ENCODE peak calls at places on chromosome 16, in ten cellular contexts. Q is CD8-positive, alpha-beta T cell; G is esophagus muscularis mucosa; Y is activated B cell treated with CpG ODN at 0.5 μM for 24 hours; Z is WTC11; F is prostate gland; I is IMR-90; J is cardiac muscle cell; W is psoas muscle; T is upper lobe of right lung. C is an unnamed sample.

GRCh38 chr16:84593825-84594724 is 23.8 kb downstream of the COTL1 start:
- DNase-seq in Q (peak), G (no peak), Y (peak), Z (no peak), F (no peak), I (no peak), J (no peak), W (peak), T (peak), C (no peak)

GRCh38 chr16:53999123-53999522 is 287.5 kb downstream of the IRX3 start:
- DNase-seq in Q (no peak), G (no peak), Y (no peak), Z (no peak), F (no peak), I (no peak), J (no peak), W (no peak), T (no peak), C (no peak)

GRCh38 chr16:49857423-49858181 is 1.7 kb upstream of the ZNF423 start:
- DNase-seq in Q (no peak), G (no peak), Y (peak), Z (peak), F (no peak), I (peak), J (peak), W (peak), T (peak), C (no peak)

GRCh38 chr16:49799172-49799571 is 56.7 kb downstream of the ZNF423 start:
- DNase-seq in Q (no peak), G (no peak), Y (no peak), Z (peak), F (no peak), I (no peak), J (peak), W (no peak), T (no peak), C (no peak)

GRCh38 chr16:31093132-31093703 is 1.4 kb downstream of the VKORC1 start:
- DNase-seq in Q (no peak), G (no peak), Y (no peak), Z (peak), F (no peak), I (peak), J (peak), W (peak), T (no peak), C (no peak)

GRCh38 chr16:79532785-79533184 is 67.8 kb downstream of the MAF start:
- DNase-seq in Q (no peak), G (no peak), Y (no peak), Z (no peak), F (no peak), I (no peak), J (no peak), W (peak), T (no peak), C (no peak)

GRCh38 chr16:20348365-20349185 is 3.9 kb downstream of the UMOD start:
- DNase-seq in Q (no peak), G (no peak), Y (no peak), Z (peak), F (peak), I (no peak), J (no peak), W (no peak), T (no peak), C (no peak)

GRCh38 chr16:65815707-65816106 is 550.8 kb upstream of the CDH5 start:
- DNase-seq in Q (no peak), G (no peak), Y (no peak), Z (no peak), F (no peak), I (no peak), J (no peak), W (no peak), T (no peak), C (no peak)

GRCh38 chr16:71775949-71776348 is 32.7 kb downstream of the AP1G1 start:
- DNase-seq in Q (no peak), G (no peak), Y (no peak), Z (no peak), F (no peak), I (no peak), J (no peak), W (no peak), T (no peak), C (no peak)

GRCh38 chr16:6335072-6335471 is 997.6 kb upstream of the RBFOX1 start:
- DNase-seq in Q (no peak), G (no peak), Y (no peak), Z (peak), F (no peak), I (no peak), J (peak), W (no peak), T (no peak), C (no peak)

GRCh38 chr16:7835032-7835431 is 502.4 kb downstream of the RBFOX1 start:
- DNase-seq in Q (no peak), G (no peak), Y (no peak), Z (no peak), F (no peak), I (no peak), J (no peak), W (no peak), T (no peak), C (no peak)

GRCh38 chr16:66612422-66612821 is 7.9 kb downstream of the CMTM3 start:
- DNase-seq in Q (no peak), G (no peak), Y (no peak), Z (no peak), F (no peak), I (no peak), J (no peak), W (no peak), T (no peak), C (no peak)

GRCh38 chr16:16092925-16093624 is 130.2 kb downstream of the ABCC6 start:
- DNase-seq in Q (no peak), G (no peak), Y (no peak), Z (no peak), F (no peak), I (peak), J (no peak), W (no peak), T (no peak), C (no peak)

GRCh38 chr16:23172549-23172948 is 10.0 kb upstream of the SCNN1G start:
- DNase-seq in Q (no peak), G (no peak), Y (no peak), Z (no peak), F (no peak), I (no peak), J (no peak), W (no peak), T (no peak), C (no peak)

GRCh38 chr16:58042001-58042885 is 16.7 kb downstream of the MMP15 start:
- DNase-seq in Q (no peak), G (no peak), Y (no peak), Z (no peak), F (no peak), I (no peak), J (no peak), W (no peak), T (peak), C (no peak)

GRCh38 chr16:23823475-23824407 is 12.0 kb upstream of the PRKCB start:
- DNase-seq in Q (no peak), G (no peak), Y (no peak), Z (no peak), F (no peak), I (no peak), J (no peak), W (no peak), T (no peak), C (no peak)

GRCh38 chr16:27330542-27330941 is 16.8 kb downstream of the IL4R start:
- DNase-seq in Q (no peak), G (peak), Y (no peak), Z (no peak), F (no peak), I (peak), J (no peak), W (no peak), T (peak), C (peak)

GRCh38 chr16:64962786-64963185 is 159.1 kb downstream of the CDH11 start:
- DNase-seq in Q (no peak), G (no peak), Y (no peak), Z (no peak), F (no peak), I (no peak), J (no peak), W (no peak), T (no peak), C (no peak)

GRCh38 chr16:71474864-71475263 is 12.8 kb upstream of the ZNF23 start:
- DNase-seq in Q (no peak), G (no peak), Y (no peak), Z (no peak), F (no peak), I (peak), J (no peak), W (no peak), T (no peak), C (no peak)

GRCh38 chr16:87235810-87236515 is 81.2 kb downstream of the C16orf95 start:
- DNase-seq in Q (no peak), G (no peak), Y (no peak), Z (peak), F (no peak), I (no peak), J (no peak), W (no peak), T (no peak), C (no peak)

GRCh38 chr16:86306811-86307517 is 203.4 kb upstream of the FOXF1 start:
- DNase-seq in Q (no peak), G (no peak), Y (no peak), Z (no peak), F (no peak), I (peak), J (no peak), W (no peak), T (no peak), C (no peak)

GRCh38 chr16:35506018-35506897 is 2046.8 kb downstream of the TP53TG3F start:
- DNase-seq in Q (no peak), G (no peak), Y (no peak), Z (no peak), F (no peak), I (no peak), J (no peak), W (no peak), T (no peak), C (no peak)

GRCh38 chr16:886802-887731 is 83.7 kb downstream of the LMF1 start:
- DNase-seq in Q (no peak), G (no peak), Y (no peak), Z (no peak), F (no peak), I (no peak), J (peak), W (peak), T (no peak), C (peak)

GRCh38 chr16:889586-889985 is 81.2 kb downstream of the LMF1 start:
- DNase-seq in Q (no peak), G (no peak), Y (no peak), Z (no peak), F (no peak), I (no peak), J (no peak), W (peak), T (no peak), C (peak)

GRCh38 chr16:886084-886543 is 84.7 kb downstream of the LMF1 start:
- DNase-seq in Q (no peak), G (no peak), Y (no peak), Z (no peak), F (no peak), I (peak), J (peak), W (peak), T (no peak), C (peak)

GRCh38 chr16:888901-889570 is 81.7 kb downstream of the LMF1 start:
- DNase-seq in Q (no peak), G (no peak), Y (no peak), Z (no peak), F (no peak), I (no peak), J (no peak), W (peak), T (no peak), C (peak)

GRCh38 chr16:887846-888245 is 82.9 kb downstream of the LMF1 start:
- DNase-seq in Q (no peak), G (no peak), Y (no peak), Z (no peak), F (no peak), I (no peak), J (no peak), W (peak), T (no peak), C (peak)
- TF ChIP-seq CTCF in Q (no peak), G (no peak), Y (no peak), Z (no peak), F (no peak), I (no peak), J (no peak), W (no peak), T (no peak), C (no peak)

DNA sequence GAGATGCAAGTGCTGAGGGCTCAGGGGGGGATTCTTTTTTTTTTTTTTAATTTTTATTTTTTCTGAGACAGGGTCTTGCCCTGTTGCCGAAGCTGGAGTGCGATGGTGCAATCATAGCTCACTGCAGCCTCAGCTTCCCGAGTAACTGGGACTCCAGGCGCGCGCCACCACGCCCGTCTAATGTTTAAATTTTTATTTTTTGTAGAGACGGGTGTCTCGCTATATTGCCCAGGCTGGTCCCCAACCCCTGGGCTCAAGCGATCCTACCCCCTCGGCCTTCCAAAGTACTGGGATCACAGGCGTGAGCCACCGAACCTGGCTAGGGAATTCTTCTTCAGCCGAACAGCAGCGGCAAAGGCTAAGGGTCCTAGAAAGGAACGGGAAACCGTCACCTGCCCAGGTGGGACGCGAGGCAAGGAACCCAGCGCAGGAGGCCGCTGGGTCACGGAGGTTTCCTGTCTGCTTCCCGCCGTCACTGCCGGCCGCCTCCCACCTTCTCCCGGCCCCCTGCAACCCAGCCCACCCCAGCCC is 13.3 kb upstream of the OR1F1 start:
- DNase-seq in Q (no peak), G (no peak), Y (no peak), Z (no peak), F (no peak), I (no peak), J (no peak), W (no peak), T (no peak), C (no peak)
- TF ChIP-seq CTCF in Q (no peak), G (no peak), Y (no peak), Z (no peak), F (no peak), I (no peak), J (no peak), W (no peak), T (no peak), C (peak)

GRCh38 chr16:578232-578869 is 8.6 kb downstream of the PIGQ start:
- DNase-seq in Q (no peak), G (no peak), Y (no peak), Z (no peak), F (no peak), I (no peak), J (no peak), W (no peak), T (no peak), C (no peak)

GRCh38 chr16:576197-576822 is 6.5 kb downstream of the PIGQ start:
- DNase-seq in Q (no peak), G (no peak), Y (no peak), Z (no peak), F (no peak), I (no peak), J (no peak), W (no peak), T (no peak), C (no peak)

GRCh38 chr16:578870-579405 is 9.2 kb downstream of the PIGQ start:
- DNase-seq in Q (peak), G (no peak), Y (peak), Z (peak), F (peak), I (peak), J (peak), W (peak), T (peak), C (no peak)

GRCh38 chr16:576823-577201 is 7.0 kb downstream of the PIGQ start:
- DNase-seq in Q (no peak), G (no peak), Y (no peak), Z (peak), F (no peak), I (no peak), J (no peak), W (no peak), T (no peak), C (no peak)

GRCh38 chr16:577796-578195 is 8.0 kb downstream of the PIGQ start:
- DNase-seq in Q (no peak), G (no peak), Y (no peak), Z (no peak), F (no peak), I (no peak), J (no peak), W (no peak), T (no peak), C (no peak)
- TF ChIP-seq CTCF in Q (no peak), G (no peak), Y (no peak), Z (no peak), F (no peak), I (no peak), J (no peak), W (no peak), T (no peak), C (no peak)

DNA sequence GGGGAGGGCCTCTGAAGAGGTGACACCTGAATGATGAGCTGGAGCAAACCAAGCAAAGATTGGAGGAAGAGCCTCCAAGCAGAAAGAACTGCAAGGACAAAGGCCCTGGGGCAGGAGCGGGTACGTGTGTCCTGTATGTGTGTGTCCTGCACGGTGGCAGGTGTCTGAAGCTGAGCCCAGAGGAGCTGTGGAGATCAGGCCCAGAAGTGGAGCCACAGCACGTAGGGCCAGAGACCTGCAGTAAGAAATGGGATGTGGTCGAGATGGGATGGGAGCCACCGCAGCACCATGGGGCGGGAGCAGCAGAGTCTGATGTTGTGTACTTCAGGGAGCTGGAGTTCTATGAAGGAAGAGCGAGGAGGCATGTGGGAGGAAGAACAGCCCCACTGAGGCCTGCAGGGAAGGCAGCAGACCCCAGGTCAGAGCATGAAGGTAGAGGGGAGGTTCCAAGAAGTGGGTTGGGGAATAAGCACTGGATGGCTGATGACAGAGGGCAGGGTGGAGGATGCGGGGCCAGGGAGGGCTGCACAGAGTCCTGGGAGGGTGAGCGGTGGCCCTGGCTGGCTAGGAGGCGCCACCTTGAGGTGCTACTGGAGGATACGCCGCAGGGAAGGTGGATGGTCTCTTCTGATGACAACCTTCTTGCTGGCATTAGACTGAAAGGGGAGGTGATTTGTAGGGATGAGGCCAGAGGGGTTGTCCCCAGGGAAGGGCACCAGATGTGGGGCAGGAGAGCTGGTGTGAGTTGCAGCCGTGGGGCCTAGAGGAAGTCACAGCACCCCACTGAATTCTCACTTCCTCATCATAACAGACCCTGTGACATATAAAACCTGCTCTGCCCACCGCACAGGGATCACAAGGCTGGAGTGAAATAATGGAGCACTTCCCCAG is 10.6 kb upstream of the CETP start:
- DNase-seq in Q (peak), G (no peak), Y (peak), Z (peak), F (peak), I (peak), J (peak), W (no peak), T (peak), C (no peak)
- TF ChIP-seq CTCF in Q (peak), G (peak), Y (no peak), Z (peak), F (peak), I (peak), J (peak), W (peak), T (peak), C (peak)

GRCh38 chr16:70271696-70272095 is 17.6 kb downstream of the AARS1 start:
- DNase-seq in Q (no peak), G (no peak), Y (no peak), Z (no peak), F (no peak), I (no peak), J (no peak), W (no peak), T (no peak), C (peak)

GRCh38 chr16:70270176-70270575 is 18.4 kb upstream of the EXOSC6 start:
- DNase-seq in Q (no peak), G (no peak), Y (no peak), Z (no peak), F (no peak), I (no peak), J (no peak), W (no peak), T (no peak), C (no peak)

GRCh38 chr16:70269471-70269870 is 17.7 kb upstream of the EXOSC6 start:
- DNase-seq in Q (no peak), G (no peak), Y (no peak), Z (no peak), F (no peak), I (no peak), J (no peak), W (peak), T (peak), C (peak)

GRCh38 chr16:70267516-70267915 is 15.8 kb upstream of the EXOSC6 start:
- DNase-seq in Q (no peak), G (no peak), Y (no peak), Z (peak), F (no peak), I (peak), J (peak), W (peak), T (peak), C (peak)
- TF ChIP-seq CTCF in Q (peak), G (peak), Y (peak), Z (peak), F (peak), I (peak), J (peak), W (peak), T (peak), C (peak)

GRCh38 chr16:29974291-29975133 is 844 bp downstream of the TAOK2 start:
- DNase-seq in Q (no peak), G (no peak), Y (no peak), Z (no peak), F (no peak), I (peak), J (peak), W (peak), T (peak), C (no peak)

GRCh38 chr16:29972500-29972899 is 1.2 kb upstream of the TAOK2 start:
- DNase-seq in Q (no peak), G (no peak), Y (no peak), Z (no peak), F (no peak), I (no peak), J (no peak), W (no peak), T (no peak), C (no peak)

GRCh38 chr16:29975134-29975538 is 1.5 kb downstream of the TAOK2 start:
- DNase-seq in Q (no peak), G (no peak), Y (no peak), Z (no peak), F (no peak), I (no peak), J (no peak), W (no peak), T (no peak), C (no peak)

GRCh38 chr16:29972992-29973383 is 680 bp upstream of the TAOK2 start:
- DNase-seq in Q (no peak), G (no peak), Y (no peak), Z (no peak), F (no peak), I (no peak), J (no peak), W (no peak), T (no peak), C (no peak)

GRCh38 chr16:29973384-29974246 is at the start of gene TAOK2:
- DNase-seq in Q (peak), G (peak), Y (peak), Z (peak), F (peak), I (peak), J (peak), W (peak), T (peak), C (peak)
- TF ChIP-seq CTCF in Q (no peak), G (no peak), Y (no peak), Z (no peak), F (peak), I (no peak), J (no peak), W (no peak), T (no peak), C (no peak)

C was measured in chondrocyte.